ENCODE peak calls at places on chromosomes 13 and 19, in eight cellular contexts. Q is cardiac muscle cell, G is HFF-Myc, J is adrenal gland, E is GM12865, D is transverse colon, O is coronary artery, I is HFFc6. Z is an unnamed sample.
A peak's percentile ranks its signal among the peaks of the same experiment; 100 is the strongest.

GRCh38 chr13:42272115-42272756 is at the start of gene AKAP11:
- DNase-seq in Q (peak; percentile 65), G (no peak), J (peak; percentile 53), E (no peak), D (peak; percentile 51), O (no peak), I (no peak), Z (peak; percentile 72)

GRCh38 chr19:6800991-6801396 is 28.5 kb downstream of the VAV1 start:
- DNase-seq in Q (peak; percentile 62), G (no peak), J (no peak), E (no peak), D (no peak), O (no peak), I (peak; percentile 46), Z (no peak)

GRCh38 chr19:5967994-5968430 is 9.9 kb downstream of the RANBP3 start:
- DNase-seq in Q (peak; percentile 90), G (peak; percentile 60), J (peak; percentile 87), E (peak; percentile 74), D (peak; percentile 69), O (no peak), I (peak; percentile 74), Z (peak; percentile 25)

GRCh38 chr19:7522072-7522922 is at the start of gene MCOLN1:
- DNase-seq in Q (peak; percentile 98), G (peak; percentile 85), J (peak; percentile 100), E (peak; percentile 99), D (peak; percentile 100), O (peak; percentile 99), I (peak; percentile 95), Z (peak; percentile 100)

GRCh38 chr13:54627973-54628372 is 1599.4 kb downstream of the OLFM4 start:
- DNase-seq in Q (no peak), G (no peak), J (no peak), E (no peak), D (no peak), O (no peak), I (no peak), Z (no peak)

GRCh38 chr13:39105110-39105509 is 66.9 kb downstream of the NHLRC3 start:
- DNase-seq in Q (peak; percentile 32), G (no peak), J (no peak), E (no peak), D (no peak), O (no peak), I (no peak), Z (no peak)

GRCh38 chr19:41887711-41888382 is 4.9 kb downstream of the ARHGEF1 start:
- DNase-seq in Q (peak; percentile 46), G (no peak), J (no peak), E (peak; percentile 82), D (peak; percentile 77), O (no peak), I (peak; percentile 62), Z (peak; percentile 91)

GRCh38 chr19:33603377-33603776 is 18.4 kb upstream of the CHST8 start:
- DNase-seq in Q (no peak), G (no peak), J (no peak), E (no peak), D (no peak), O (no peak), I (no peak), Z (no peak)

GRCh38 chr19:16698914-16699313 is 20.7 kb upstream of the NWD1 start:
- DNase-seq in Q (peak; percentile 8), G (no peak), J (no peak), E (no peak), D (peak; percentile 27), O (no peak), I (no peak), Z (peak; percentile 46)

GRCh38 chr13:94992277-94992989 is 280.1 kb upstream of the SOX21 start:
- DNase-seq in Q (peak; percentile 76), G (no peak), J (no peak), E (no peak), D (no peak), O (no peak), I (no peak), Z (no peak)

GRCh38 chr19:30593975-30594925 is 222.1 kb downstream of the ZNF536 start:
- DNase-seq in Q (no peak), G (no peak), J (no peak), E (no peak), D (no peak), O (no peak), I (no peak), Z (no peak)

GRCh38 chr19:2544576-2545415 is 68.9 kb downstream of the GADD45B start:
- DNase-seq in Q (no peak), G (no peak), J (no peak), E (peak; percentile 44), D (no peak), O (no peak), I (no peak), Z (peak; percentile 41)

GRCh38 chr13:93413972-93414717 is 187.5 kb downstream of the GPC6 start:
- DNase-seq in Q (peak; percentile 57), G (no peak), J (no peak), E (no peak), D (no peak), O (no peak), I (no peak), Z (no peak)

GRCh38 chr19:11142528-11143171 is 12.9 kb downstream of the SPC24 start:
- DNase-seq in Q (peak; percentile 98), G (peak; percentile 82), J (peak; percentile 95), E (no peak), D (peak; percentile 75), O (peak; percentile 95), I (peak; percentile 93), Z (peak; percentile 92)

GRCh38 chr13:86681223-86681622 is 882.0 kb upstream of the SLITRK6 start:
- DNase-seq in Q (no peak), G (no peak), J (no peak), E (no peak), D (no peak), O (no peak), I (no peak), Z (no peak)

GRCh38 chr13:33033361-33033812 is 17.2 kb downstream of the KL start:
- DNase-seq in Q (no peak), G (no peak), J (no peak), E (peak; percentile 83), D (no peak), O (no peak), I (no peak), Z (peak; percentile 53)

GRCh38 chr13:95207769-95208366 is 93.4 kb downstream of the ABCC4 start:
- DNase-seq in Q (no peak), G (no peak), J (no peak), E (peak; percentile 69), D (no peak), O (no peak), I (no peak), Z (no peak)

GRCh38 chr19:39737351-39737750 is 478 bp downstream of the CLC start:
- DNase-seq in Q (no peak), G (no peak), J (no peak), E (no peak), D (no peak), O (no peak), I (no peak), Z (no peak)

GRCh38 chr13:81762449-81762848 is 1421.5 kb upstream of the SPRY2 start:
- DNase-seq in Q (no peak), G (no peak), J (no peak), E (no peak), D (no peak), O (no peak), I (no peak), Z (no peak)
- TF ChIP-seq CTCF in Q (no peak), G (no peak), J (no peak), E (no peak), D (no peak), O (no peak), I (no peak), Z (no peak)

GRCh38 chr13:80339841-80340642 is 884 bp downstream of the SPRY2 start:
- DNase-seq in Q (peak; percentile 62), G (no peak), J (peak; percentile 65), E (peak; percentile 44), D (peak; percentile 68), O (peak; percentile 81), I (peak; percentile 6), Z (peak; percentile 69)
- TF ChIP-seq CTCF in Q (no peak), G (no peak), J (no peak), E (no peak), D (no peak), O (no peak), I (no peak), Z (no peak)

GRCh38 chr13:50192272-50192813 is 177.1 kb downstream of the KCNRG start:
- DNase-seq in Q (no peak), G (no peak), J (no peak), E (no peak), D (no peak), O (no peak), I (no peak), Z (no peak)

GRCh38 chr13:50191004-50191403 is 175.8 kb downstream of the KCNRG start:
- DNase-seq in Q (no peak), G (no peak), J (no peak), E (no peak), D (no peak), O (no peak), I (no peak), Z (no peak)

GRCh38 chr13:50188696-50189095 is 173.5 kb downstream of the KCNRG start:
- DNase-seq in Q (no peak), G (no peak), J (no peak), E (no peak), D (no peak), O (no peak), I (no peak), Z (no peak)

GRCh38 chr13:50187352-50188029 is 172.2 kb downstream of the KCNRG start:
- DNase-seq in Q (no peak), G (no peak), J (no peak), E (no peak), D (no peak), O (no peak), I (no peak), Z (no peak)

DNA sequence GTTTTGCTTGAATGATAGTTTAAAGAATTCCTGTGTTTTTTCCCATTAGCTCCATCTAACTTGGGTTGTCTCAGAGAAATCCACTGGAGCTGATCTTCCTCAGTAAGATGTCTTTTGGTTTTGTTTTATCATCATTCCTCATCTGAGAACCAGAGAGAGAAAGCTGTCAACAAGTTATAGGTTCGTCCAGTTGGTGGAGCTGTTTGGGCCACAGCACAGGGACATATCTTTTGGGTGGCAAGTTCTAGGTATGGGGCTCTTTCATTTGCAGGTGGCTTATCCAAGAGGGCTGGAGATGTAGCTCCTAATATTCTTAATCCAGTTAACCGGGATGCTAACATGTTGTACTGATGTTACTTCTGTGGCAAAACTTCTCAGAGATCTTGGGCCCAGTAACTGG is 174.2 kb downstream of the KCNRG start:
- DNase-seq in Q (no peak), G (no peak), J (no peak), E (peak; percentile 5), D (no peak), O (no peak), I (no peak), Z (no peak)
- TF ChIP-seq CTCF in Q (no peak), G (peak; percentile 10), J (no peak), E (no peak), D (no peak), O (no peak), I (peak; percentile 24), Z (no peak)

DNA sequence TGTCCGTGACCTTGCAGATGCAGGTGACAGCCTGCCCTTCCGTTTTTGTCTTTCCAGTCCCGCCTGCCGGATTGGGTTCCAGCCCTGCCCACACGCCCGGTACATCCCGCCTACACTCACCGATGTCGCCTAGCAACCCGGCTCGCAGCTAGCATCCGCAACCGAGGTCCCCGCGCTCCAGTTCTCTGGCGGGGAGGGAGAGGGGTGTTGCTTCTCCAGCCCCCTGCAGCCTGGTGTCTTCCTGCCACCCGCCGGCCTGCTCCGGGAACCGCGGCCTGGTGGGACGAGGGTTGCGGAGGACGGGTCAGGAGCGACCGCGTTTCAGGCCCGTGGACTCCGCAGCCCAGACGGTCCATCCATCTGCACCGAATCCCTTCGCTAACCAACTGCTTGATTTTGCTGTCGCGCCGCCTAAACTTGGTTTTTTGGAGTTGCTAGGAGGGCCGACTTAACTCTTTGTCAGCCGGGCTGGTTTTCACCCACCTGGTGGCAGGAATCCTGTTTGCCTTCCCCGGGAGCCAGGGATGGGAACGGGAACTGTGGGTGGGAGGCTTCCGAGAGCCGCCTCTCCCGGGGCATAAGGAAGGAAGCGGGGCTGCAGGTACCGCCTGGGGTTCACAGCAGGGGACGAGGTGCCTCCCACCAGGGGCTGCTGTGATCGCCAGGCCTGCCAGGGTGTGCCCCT is 15.4 kb upstream of the MATK start:
- DNase-seq in Q (peak; percentile 21), G (no peak), J (no peak), E (peak; percentile 50), D (peak; percentile 37), O (no peak), I (no peak), Z (peak; percentile 66)
- TF ChIP-seq CTCF in Q (peak; percentile 26), G (peak; percentile 32), J (no peak), E (no peak), D (no peak), O (no peak), I (peak; percentile 71), Z (peak; percentile 20)

Z was measured in lower lobe of right lung.